ENCODE peak calls at places on chromosomes 12 and 14, in six cellular contexts. G is colonic mucosa, F is HL-60, P is uterus, Y is foreskin fibroblast, A is A673. L is an unnamed sample.

GRCh38 chr14:20546877-20547276 is 14.0 kb downstream of the RNASE9 start:
- DNase-seq in G (no peak), F (no peak), P (no peak), Y (no peak), A (no peak), L (no peak)

GRCh38 chr12:80420075-80420474 is 24.0 kb upstream of the PTPRQ start:
- DNase-seq in G (no peak), F (no peak), P (no peak), Y (no peak), A (no peak), L (no peak)

GRCh38 chr12:119910586-119910985 is 33.5 kb upstream of the CIT start:
- DNase-seq in G (no peak), F (no peak), P (no peak), Y (no peak), A (no peak), L (no peak)

GRCh38 chr14:73750161-73750901 is 36.1 kb upstream of the PNMA1 start:
- DNase-seq in G (peak), F (no peak), P (no peak), Y (no peak), A (no peak), L (no peak)

GRCh38 chr14:94058128-94058673 is 22.8 kb downstream of the DDX24 start:
- DNase-seq in G (no peak), F (no peak), P (no peak), Y (no peak), A (no peak), L (no peak)

GRCh38 chr12:94027561-94027960 is 120.8 kb upstream of the PLXNC1 start:
- DNase-seq in G (no peak), F (no peak), P (no peak), Y (no peak), A (no peak), L (no peak)

GRCh38 chr14:81529391-81529790 is 4.3 kb downstream of the SEL1L start:
- DNase-seq in G (no peak), F (no peak), P (no peak), Y (no peak), A (peak), L (no peak)

GRCh38 chr12:61282790-61283575 is 977.2 kb upstream of the USP15 start:
- DNase-seq in G (no peak), F (no peak), P (no peak), Y (peak), A (no peak), L (no peak)

GRCh38 chr12:42426733-42427132 is 100.8 kb downstream of the PPHLN1 start:
- DNase-seq in G (no peak), F (peak), P (no peak), Y (peak), A (peak), L (no peak)

GRCh38 chr14:69877492-69877891 is 1.7 kb upstream of the SMOC1 start:
- DNase-seq in G (no peak), F (no peak), P (no peak), Y (no peak), A (peak), L (peak)

GRCh38 chr12:25377475-25378179 is 126.9 kb upstream of the KRAS start:
- DNase-seq in G (no peak), F (peak), P (no peak), Y (peak), A (no peak), L (no peak)

GRCh38 chr14:30896435-30896834 is 22.1 kb downstream of the COCH start:
- DNase-seq in G (no peak), F (no peak), P (no peak), Y (no peak), A (no peak), L (no peak)

GRCh38 chr12:132433641-132434395 is 56.1 kb upstream of the FBRSL1 start:
- DNase-seq in G (no peak), F (no peak), P (no peak), Y (no peak), A (no peak), L (no peak)

GRCh38 chr12:69688496-69689427 is 10.3 kb downstream of the BEST3 start:
- DNase-seq in G (peak), F (no peak), P (peak), Y (peak), A (peak), L (no peak)

GRCh38 chr12:128587918-128588317 is 235.8 kb downstream of the SLC15A4 start:
- DNase-seq in G (no peak), F (no peak), P (no peak), Y (no peak), A (no peak), L (no peak)

GRCh38 chr14:72679591-72680151 is 214.2 kb downstream of the DPF3 start:
- DNase-seq in G (no peak), F (no peak), P (no peak), Y (no peak), A (no peak), L (no peak)

GRCh38 chr12:99386907-99387306 is 260.6 kb upstream of the GARIN6 start:
- DNase-seq in G (no peak), F (no peak), P (no peak), Y (no peak), A (peak), L (peak)

GRCh38 chr12:31021809-31022492 is 51.7 kb upstream of the DDX11 start:
- DNase-seq in G (no peak), F (no peak), P (no peak), Y (no peak), A (no peak), L (no peak)

GRCh38 chr14:101367421-101368261 is 193.7 kb upstream of the DIO3 start:
- DNase-seq in G (no peak), F (no peak), P (peak), Y (no peak), A (no peak), L (no peak)

GRCh38 chr14:32055175-32055574 is 21.9 kb upstream of the ARHGAP5 start:
- DNase-seq in G (no peak), F (no peak), P (no peak), Y (no peak), A (no peak), L (no peak)

GRCh38 chr14:89428556-89429196 is 11.6 kb upstream of the FOXN3 start:
- DNase-seq in G (no peak), F (no peak), P (no peak), Y (no peak), A (no peak), L (no peak)

GRCh38 chr12:28253175-28253641 is 63.0 kb downstream of the CCDC91 start:
- DNase-seq in G (no peak), F (no peak), P (no peak), Y (no peak), A (no peak), L (peak)

GRCh38 chr12:110739488-110739887 is 3.2 kb downstream of the PPP1CC start:
- DNase-seq in G (no peak), F (no peak), P (no peak), Y (no peak), A (no peak), L (no peak)
- H3K4me3 ChIP-seq in G (no peak), F (no peak), P (peak), Y (peak), A (peak), L (peak)

GRCh38 chr14:60188115-60188514 is 22.9 kb upstream of the DHRS7 start:
- DNase-seq in G (no peak), F (no peak), P (no peak), Y (no peak), A (peak), L (no peak)
- TF ChIP-seq CTCF in G (no peak), F (peak), P (no peak), Y (no peak), A (peak), L (peak)

GRCh38 chr12:19482551-19483109 is 43.3 kb downstream of the AEBP2 start:
- DNase-seq in G (no peak), F (no peak), P (no peak), Y (no peak), A (no peak), L (peak)
- H3K4me3 ChIP-seq in G (no peak), F (no peak), P (no peak), Y (no peak), A (no peak), L (no peak)

DNA sequence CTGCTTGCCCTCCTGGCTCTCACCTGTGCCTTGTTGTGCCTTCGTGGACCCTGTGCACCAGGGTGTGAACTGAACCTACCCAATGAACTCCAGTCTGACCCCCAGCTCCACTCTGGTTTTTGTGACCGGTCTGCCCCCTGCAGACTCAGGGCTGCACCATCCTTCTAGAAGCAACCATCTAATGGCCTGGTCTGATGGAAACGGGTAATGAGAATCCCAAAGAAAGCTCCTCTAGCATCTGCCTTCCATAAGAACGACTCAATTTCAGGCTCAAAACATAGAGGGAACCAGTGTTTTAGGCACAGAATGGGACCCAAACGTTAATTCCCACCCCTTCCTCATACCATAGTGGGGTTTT is 176.7 kb upstream of the PRMT8 start:
- DNase-seq in G (no peak), F (no peak), P (no peak), Y (no peak), A (no peak), L (no peak)
- TF ChIP-seq CTCF in G (no peak), F (no peak), P (no peak), Y (no peak), A (no peak), L (no peak)

GRCh38 chr14:53963491-53964227 is 7.0 kb upstream of the BMP4 start:
- DNase-seq in G (peak), F (no peak), P (no peak), Y (no peak), A (no peak), L (no peak)

GRCh38 chr14:53964249-53964648 is 7.6 kb upstream of the BMP4 start:
- DNase-seq in G (no peak), F (no peak), P (no peak), Y (no peak), A (no peak), L (no peak)

GRCh38 chr14:53967606-53968005 is 11.0 kb upstream of the BMP4 start:
- DNase-seq in G (no peak), F (no peak), P (no peak), Y (no peak), A (no peak), L (no peak)

GRCh38 chr14:53957739-53958138 is 1.1 kb upstream of the BMP4 start:
- DNase-seq in G (no peak), F (no peak), P (no peak), Y (no peak), A (no peak), L (no peak)

GRCh38 chr14:53962954-53963490 is 6.4 kb upstream of the BMP4 start:
- DNase-seq in G (peak), F (no peak), P (no peak), Y (no peak), A (no peak), L (no peak)
- H3K4me3 ChIP-seq in G (peak), F (no peak), P (peak), Y (peak), A (no peak), L (no peak)

GRCh38 chr12:52988933-52989332 is 17.3 kb upstream of the EIF4B start:
- DNase-seq in G (peak), F (no peak), P (no peak), Y (no peak), A (no peak), L (no peak)

GRCh38 chr12:52980096-52980694 is 26.1 kb upstream of the EIF4B start:
- DNase-seq in G (no peak), F (no peak), P (no peak), Y (no peak), A (no peak), L (no peak)

GRCh38 chr12:52980773-52981423 is 25.4 kb upstream of the EIF4B start:
- DNase-seq in G (peak), F (peak), P (peak), Y (peak), A (peak), L (peak)

GRCh38 chr12:52984136-52984535 is 22.1 kb upstream of the EIF4B start:
- DNase-seq in G (no peak), F (no peak), P (no peak), Y (no peak), A (no peak), L (no peak)
- TF ChIP-seq CTCF in G (no peak), F (no peak), P (no peak), Y (peak), A (no peak), L (no peak)

GRCh38 chr14:100071545-100071944 is 6.3 kb downstream of the EVL start:
- DNase-seq in G (no peak), F (no peak), P (no peak), Y (no peak), A (no peak), L (no peak)
- H3K4me3 ChIP-seq in G (no peak), F (no peak), P (no peak), Y (no peak), A (no peak), L (no peak)